ENCODE peak calls at places on chromosomes 7 and 10, in nine cellular contexts. I is upper lobe of right lung; T is heart right ventricle; L is gastrocnemius medialis; Z is CD8-positive, alpha-beta T cell; Q is astrocyte; O is CD8-positive, alpha-beta memory T cell; R is CD4-positive, alpha-beta memory T cell; K is suprapubic skin. C is an unnamed sample.
A peak's percentile ranks its signal among the peaks of the same experiment; 100 is the strongest.

GRCh38 chr10:397321-398068 is 262.2 kb downstream of the ZMYND11 start:
- DNase-seq in T (no peak), Q (no peak), R (no peak), I (no peak), K (no peak), O (no peak), Z (no peak), L (no peak), C (no peak)

GRCh38 chr7:104124469-104124868 is 83.3 kb downstream of the ORC5 start:
- DNase-seq in R (no peak), T (no peak), K (no peak), L (no peak), Q (no peak), O (no peak), I (no peak), Z (no peak), C (no peak)

GRCh38 chr7:6447589-6448210 is at the start of gene DAGLB:
- DNase-seq in R (peak; percentile 97), Q (peak; percentile 63), Z (peak; percentile 96), O (peak; percentile 95), L (peak; percentile 87), T (peak; percentile 93), I (peak; percentile 97), K (peak; percentile 96), C (peak; percentile 94)

GRCh38 chr7:46764100-46764941 is 817.6 kb downstream of the TNS3 start:
- DNase-seq in K (no peak), L (peak; percentile 69), Q (peak; percentile 97), O (no peak), T (peak; percentile 76), I (no peak), Z (no peak), R (no peak), C (no peak)

GRCh38 chr10:96415896-96416554 is 57.2 kb upstream of the OPALIN start:
- DNase-seq in L (no peak), Z (no peak), T (no peak), K (no peak), Q (peak; percentile 25), I (no peak), R (no peak), O (no peak), C (no peak)

GRCh38 chr10:131855763-131856401 is 44.9 kb upstream of the PPP2R2D start:
- DNase-seq in K (peak; percentile 55), T (no peak), O (no peak), I (peak; percentile 61), Z (no peak), R (no peak), Q (no peak), L (no peak), C (no peak)

GRCh38 chr10:59868974-59869940 is 37.1 kb downstream of the CCDC6 start:
- DNase-seq in Z (no peak), O (no peak), L (no peak), R (no peak), Q (no peak), K (no peak), T (no peak), I (no peak), C (no peak)

GRCh38 chr7:4227105-4228010 is 454.7 kb upstream of the FOXK1 start:
- DNase-seq in O (no peak), L (no peak), Q (peak; percentile 11), K (no peak), T (no peak), Z (no peak), R (no peak), I (peak; percentile 41), C (no peak)

GRCh38 chr10:67282871-67283270 is 357.0 kb downstream of the LRRTM3 start:
- DNase-seq in K (no peak), I (no peak), O (no peak), Q (no peak), Z (no peak), L (no peak), T (no peak), R (no peak), C (no peak)

GRCh38 chr7:128381161-128381821 is 19.8 kb upstream of the PRRT4 start:
- DNase-seq in Z (no peak), K (no peak), Q (no peak), T (no peak), I (no peak), O (no peak), L (no peak), R (no peak), C (no peak)

GRCh38 chr7:116583653-116584052 is 58.8 kb downstream of the CAV1 start:
- DNase-seq in T (no peak), L (no peak), I (no peak), Q (no peak), Z (no peak), R (no peak), K (no peak), O (no peak), C (no peak)

GRCh38 chr7:33903770-33904679 is 1.3 kb upstream of the BMPER start:
- DNase-seq in Z (no peak), I (peak; percentile 67), O (no peak), Q (no peak), T (peak; percentile 35), R (no peak), L (peak; percentile 40), K (no peak), C (no peak)

GRCh38 chr7:7799138-7799537 is 80.7 kb upstream of the RPA3 start:
- DNase-seq in R (no peak), L (no peak), K (no peak), I (no peak), Z (no peak), T (no peak), Q (no peak), O (no peak), C (no peak)

GRCh38 chr7:28447071-28447470 is 34.8 kb downstream of the CREB5 start:
- DNase-seq in Q (peak; percentile 2), O (no peak), Z (no peak), I (no peak), L (no peak), T (no peak), K (no peak), R (no peak), C (no peak)
- H3K4me3 ChIP-seq in Q (no peak overlapping the region), O (no peak overlapping the region), Z (no peak overlapping the region), I (no peak overlapping the region), L (no peak overlapping the region), T (no peak overlapping the region), K (no peak overlapping the region), R (no peak overlapping the region), C (no peak overlapping the region)

GRCh38 chr10:51368943-51369342 is 294.7 kb downstream of the PRKG1 start:
- DNase-seq in Q (no peak), K (no peak), R (no peak), O (no peak), I (no peak), Z (no peak), L (no peak), T (no peak), C (no peak)

GRCh38 chr10:51369903-51370302 is 295.6 kb downstream of the PRKG1 start:
- DNase-seq in O (no peak), Q (peak; percentile 41), Z (no peak), R (no peak), K (no peak), T (no peak), I (no peak), L (no peak), C (no peak)

GRCh38 chr10:51366044-51366443 is 291.8 kb downstream of the PRKG1 start:
- DNase-seq in R (no peak), L (no peak), Q (no peak), K (no peak), O (no peak), I (no peak), Z (no peak), T (peak; percentile 64), C (no peak)

GRCh38 chr10:51363415-51363814 is 289.1 kb downstream of the PRKG1 start:
- DNase-seq in L (no peak), I (no peak), R (no peak), Q (no peak), K (no peak), Z (no peak), T (no peak), O (no peak), C (no peak)

DNA sequence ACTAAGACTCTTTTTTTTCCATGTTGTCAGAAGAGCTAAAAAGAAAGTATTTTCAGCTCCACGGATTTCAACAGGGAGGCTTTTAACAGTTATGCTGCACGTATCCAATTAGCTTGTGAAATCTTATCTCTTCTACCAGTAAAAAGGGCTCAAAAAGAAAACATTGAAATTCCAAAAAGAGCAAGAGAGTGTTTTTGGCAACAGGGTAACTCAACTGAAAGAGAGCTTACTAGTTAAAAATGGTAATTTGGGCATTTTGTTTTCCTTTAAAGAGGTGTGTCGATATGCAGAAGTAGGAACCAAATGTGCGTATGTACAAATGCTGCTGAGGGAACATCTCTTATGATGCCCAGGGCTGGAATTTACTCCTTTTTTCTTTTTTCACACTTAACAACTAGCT is 292.8 kb downstream of the PRKG1 start:
- DNase-seq in O (no peak), Q (no peak), I (no peak), K (no peak), Z (no peak), T (no peak), L (no peak), R (no peak), C (no peak)
- H3K27ac ChIP-seq in O (no peak overlapping the region), Q (no peak overlapping the region), I (no peak overlapping the region), K (no peak overlapping the region), Z (no peak overlapping the region), T (peak overlapping the region; percentile 55), L (no peak overlapping the region), R (no peak overlapping the region), C (no peak overlapping the region)

DNA sequence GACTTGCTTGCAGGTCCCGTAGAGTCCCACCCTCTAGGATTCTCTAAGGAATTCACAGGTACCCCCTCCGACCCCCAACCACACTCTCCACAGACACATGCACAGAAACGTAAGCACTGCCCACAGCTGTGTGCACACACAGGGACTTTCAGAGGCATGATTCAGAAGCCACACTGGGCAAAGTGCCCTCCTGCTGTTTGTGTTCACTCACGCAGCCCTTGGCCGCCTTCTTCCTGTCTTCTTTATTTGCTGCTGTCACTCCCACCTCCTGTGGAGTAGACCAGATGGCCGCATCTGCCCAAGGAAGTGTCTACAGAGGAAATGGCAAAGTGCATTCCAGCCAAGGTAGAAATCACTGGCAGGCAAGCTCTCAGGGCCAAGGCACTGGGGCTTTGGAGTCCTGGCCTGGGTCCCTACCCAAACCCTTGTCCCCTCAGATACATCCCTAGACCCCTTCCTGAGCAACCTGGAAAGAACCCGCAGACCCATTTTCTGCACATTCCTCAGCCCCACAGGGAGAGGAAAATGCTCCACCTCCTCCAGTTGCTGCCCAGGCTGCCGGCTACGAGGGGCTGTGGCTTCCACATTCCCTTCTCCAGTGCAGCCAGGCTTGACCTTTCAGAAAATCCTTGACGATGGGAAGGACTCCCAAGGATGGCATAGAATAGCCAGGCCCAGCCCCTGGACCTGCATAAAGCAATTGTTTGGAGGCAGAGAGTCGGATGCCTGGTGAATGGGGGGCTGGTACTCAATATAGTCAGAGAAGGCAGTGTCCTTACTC is 21.6 kb upstream of the GIMAP8 start:
- DNase-seq in L (no peak), O (no peak), Q (peak; percentile 85), Z (no peak), T (no peak), R (no peak), K (no peak), I (peak; percentile 63), C (no peak)
- H3K4me1 ChIP-seq in L (no peaks in the 10 kb centered on the region), O (peaks cover 6% of the 10 kb centered on the region), Q (peaks cover 13% of the 10 kb centered on the region), Z (peaks cover 11% of the 10 kb centered on the region), T (peaks cover 3% of the 10 kb centered on the region), R (no peaks in the 10 kb centered on the region), K (peaks cover 10% of the 10 kb centered on the region), I (peaks cover 11% of the 10 kb centered on the region), C (no peaks in the 10 kb centered on the region)

DNA sequence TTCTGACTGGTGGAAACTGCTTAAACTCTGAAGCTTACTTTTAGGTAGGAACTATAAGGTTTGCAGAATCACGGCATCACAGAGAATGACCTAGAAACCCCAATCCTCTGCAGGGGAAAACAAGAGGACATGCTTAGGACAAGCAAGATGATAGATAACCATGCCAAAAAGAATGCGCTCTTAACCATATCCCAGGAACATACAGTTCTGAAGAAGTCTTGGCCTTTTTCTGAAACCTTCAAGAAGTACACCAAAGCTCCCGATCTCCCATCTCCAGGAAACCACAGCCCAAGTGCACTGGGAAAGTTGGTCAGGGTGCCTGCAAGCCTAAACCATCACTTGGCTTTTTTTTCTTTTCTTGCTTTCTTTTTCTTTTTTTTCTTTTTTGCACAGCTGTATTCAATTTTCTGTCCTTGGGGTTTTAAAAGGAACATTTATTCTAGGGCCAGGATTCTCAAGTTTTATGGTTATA is 12.2 kb upstream of the SVIL start:
- DNase-seq in I (no peak), O (peak; percentile 18), R (peak; percentile 35), L (no peak), T (no peak), Q (peak; percentile 51), Z (no peak), K (no peak), C (no peak)
- H3K4me3 ChIP-seq in I (no peak overlapping the region), O (no peak overlapping the region), R (no peak overlapping the region), L (peak overlapping the region; percentile 22), T (no peak overlapping the region), Q (no peak overlapping the region), Z (no peak overlapping the region), K (no peak overlapping the region), C (no peak overlapping the region)

C was measured in naive thymus-derived CD4-positive, alpha-beta T cell.